ENCODE peak calls at places on chromosomes 7 and 10, in seven cellular contexts. R is epithelial cell of esophagus, L is astrocyte of the spinal cord, V is lower lobe of right lung, B is neural crest cell, U is upper lobe of right lung, I is IMR-90. W is an unnamed sample.
A peak's percentile ranks its signal among the peaks of the same experiment; 100 is the strongest.

GRCh38 chr7:42152353-42153205 is 84.4 kb downstream of the GLI3 start:
- DNase-seq in I (no peak), R (no peak), V (no peak), L (no peak), B (peak; percentile 40), U (no peak), W (no peak)

GRCh38 chr10:6678211-6678803 is 98.2 kb upstream of the PRKCQ start:
- DNase-seq in V (no peak), U (no peak), L (peak; percentile 30), B (peak; percentile 53), R (peak; percentile 59), I (peak; percentile 29), W (peak; percentile 43)

GRCh38 chr10:72171175-72171630 is 44.6 kb upstream of the ANAPC16 start:
- DNase-seq in L (peak; percentile 84), U (no peak), V (peak; percentile 59), R (peak; percentile 95), B (no peak), I (peak; percentile 68), W (peak; percentile 54)

GRCh38 chr10:12042409-12042796 is 206 bp downstream of the UPF2 start:
- DNase-seq in I (peak; percentile 3), V (peak; percentile 63), L (no peak), B (no peak), R (peak; percentile 23), U (peak; percentile 81), W (peak; percentile 53)

GRCh38 chr7:28988091-28988490 is 30.0 kb upstream of the TRIL start:
- DNase-seq in L (no peak), V (no peak), R (peak; percentile 52), U (no peak), B (no peak), I (peak; percentile 38), W (no peak)

GRCh38 chr10:131660427-131660826 is 240.4 kb upstream of the PPP2R2D start:
- DNase-seq in V (no peak), R (no peak), L (no peak), B (no peak), I (no peak), U (peak; percentile 41), W (no peak)

GRCh38 chr10:70835895-70836294 is 20.1 kb downstream of the SGPL1 start:
- DNase-seq in V (no peak), L (peak; percentile 76), U (no peak), I (peak; percentile 61), R (peak; percentile 20), B (no peak), W (no peak)

GRCh38 chr10:124595143-124595883 is 133.7 kb downstream of the LHPP start:
- DNase-seq in R (no peak), L (no peak), I (no peak), U (no peak), V (no peak), B (no peak), W (no peak)

GRCh38 chr7:108535257-108535656 is 9.3 kb upstream of the PNPLA8 start:
- DNase-seq in V (no peak), U (no peak), R (no peak), I (no peak), L (no peak), B (no peak), W (no peak)

GRCh38 chr10:130816116-130816901 is 495.2 kb downstream of the TCERG1L start:
- DNase-seq in R (no peak), I (no peak), V (no peak), L (no peak), B (no peak), U (no peak), W (no peak)

GRCh38 chr10:126397640-126398382 is 9.5 kb upstream of the ADAM12 start:
- DNase-seq in L (peak; percentile 99), R (peak; percentile 93), I (peak; percentile 98), V (no peak), U (no peak), B (no peak), W (no peak)

GRCh38 chr7:77246031-77246430 is 46.4 kb upstream of the FGL2 start:
- DNase-seq in V (no peak), R (no peak), I (no peak), U (no peak), B (no peak), L (no peak), W (no peak)

GRCh38 chr10:116410351-116410750 is 17.3 kb upstream of the PNLIPRP3 start:
- DNase-seq in L (no peak), U (no peak), V (no peak), I (no peak), R (no peak), B (no peak), W (no peak)

DNA sequence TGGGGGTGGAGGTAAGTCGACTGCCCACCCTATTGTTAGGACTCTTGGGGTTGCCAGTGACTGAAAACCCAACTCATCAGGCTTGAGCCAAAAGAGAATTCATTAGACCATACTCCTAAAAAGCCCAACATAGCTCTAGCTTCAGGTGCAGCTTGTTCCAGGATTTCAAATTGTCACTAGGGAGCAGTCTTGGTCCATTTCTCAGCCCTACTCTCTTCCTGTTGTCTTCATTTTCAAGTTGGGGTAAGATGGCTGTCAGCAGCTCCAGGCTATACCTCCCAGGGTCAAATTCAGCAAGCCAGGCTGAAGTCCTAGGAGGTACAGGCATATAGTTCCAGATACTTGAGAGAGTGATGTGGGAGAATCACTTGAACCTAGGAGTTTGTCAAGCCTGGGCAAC is 14.9 kb upstream of the COL13A1 start:
- DNase-seq in V (no peak), R (peak; percentile 56), U (no peak), I (peak; percentile 56), L (peak; percentile 56), B (no peak), W (no peak)
- TF ChIP-seq CTCF in V (no peak), R (peak; percentile 42), U (peak; percentile 14), I (peak; percentile 65), L (peak; percentile 51), B (peak; percentile 56), W (peak; percentile 8)

GRCh38 chr10:119538632-119539358 is 3.7 kb downstream of the RGS10 start:
- DNase-seq in R (peak; percentile 35), I (no peak), V (no peak), U (no peak), B (no peak), L (no peak), W (no peak)
- TF ChIP-seq CTCF in R (no peak), I (no peak), V (no peak), U (no peak), B (no peak), L (no peak), W (no peak)

GRCh38 chr7:68629-69028 is 123.7 kb upstream of the FAM20C start:
- DNase-seq in B (no peak), R (no peak), U (no peak), I (no peak), L (no peak), V (peak; percentile 41), W (no peak)
- TF ChIP-seq CTCF in B (no peak), R (peak; percentile 9), U (no peak), I (peak; percentile 7), L (peak; percentile 25), V (no peak), W (no peak)

GRCh38 chr7:151631968-151632749 is 112.5 kb upstream of the RHEB start:
- DNase-seq in R (peak; percentile 74), B (peak; percentile 67), L (peak; percentile 75), U (peak; percentile 96), V (peak; percentile 92), I (peak; percentile 64), W (peak; percentile 84)
- TF ChIP-seq CTCF in R (no peak), B (peak; percentile 36), L (peak; percentile 18), U (peak; percentile 18), V (no peak), I (peak; percentile 62), W (peak; percentile 22)

GRCh38 chr10:15715619-15716227 is 4.0 kb downstream of the ITGA8 start:
- DNase-seq in B (no peak), R (peak; percentile 9), I (no peak), U (no peak), L (peak; percentile 35), V (no peak), W (no peak)
- TF ChIP-seq CTCF in B (peak; percentile 56), R (peak; percentile 30), I (peak; percentile 55), U (peak; percentile 55), L (peak; percentile 50), V (peak; percentile 46), W (peak; percentile 20)

GRCh38 chr10:100989088-100989487 is 1.7 kb downstream of the TWNK start:
- DNase-seq in B (no peak), U (no peak), R (no peak), I (no peak), V (no peak), L (no peak), W (no peak)

GRCh38 chr10:100986623-100986951 is 710 bp downstream of the MRPL43 start:
- DNase-seq in R (no peak), L (no peak), B (no peak), U (no peak), I (no peak), V (no peak), W (no peak)

GRCh38 chr10:100988166-100988565 is 823 bp downstream of the TWNK start:
- DNase-seq in V (peak; percentile 27), U (no peak), R (no peak), B (no peak), L (no peak), I (no peak), W (no peak)

GRCh38 chr10:100986952-100987684 is at the start of the genes MRPL43 and TWNK:
- DNase-seq in U (peak; percentile 92), L (peak; percentile 73), B (peak; percentile 79), R (peak; percentile 84), V (peak; percentile 91), I (peak; percentile 64), W (peak; percentile 81)

GRCh38 chr10:100987685-100988049 is 324 bp downstream of the TWNK start:
- DNase-seq in R (no peak), I (no peak), L (no peak), V (no peak), B (no peak), U (no peak), W (no peak)
- TF ChIP-seq CTCF in R (no peak), I (no peak), L (no peak), V (no peak), B (no peak), U (no peak), W (no peak)

GRCh38 chr10:43236176-43236850 is 30.6 kb downstream of the RASGEF1A start:
- DNase-seq in V (peak; percentile 6), L (no peak), U (peak; percentile 22), R (no peak), B (no peak), I (no peak), W (no peak)
- TF ChIP-seq CTCF in V (no peak), L (no peak), U (no peak), R (no peak), B (no peak), I (no peak), W (no peak)

GRCh38 chr7:16063691-16064090 is 357.6 kb downstream of the CRPPA start:
- DNase-seq in B (no peak), V (no peak), R (no peak), L (peak; percentile 40), I (no peak), U (no peak), W (no peak)
- TF ChIP-seq CTCF in B (no peak), V (no peak), R (no peak), L (no peak), I (no peak), U (no peak), W (no peak)